ENCODE peak calls at places on chromosomes 16 and 17, in eight cellular contexts. One of them, this sample, is unnamed.

GRCh38 chr16:53052519-53053501 is at the start of gene CHD9NB:
- DNase-seq in A172: peak
- DNase-seq in H7: no peak
- DNase-seq in NCI-H1105: peak
- DNase-seq in effector memory CD4-positive, alpha-beta T cell: no peak
- DNase-seq in activated naive CD4-positive, alpha-beta T cell treated with Interleukin-2 at 50 U/mL for 16 hours: no peak
- DNase-seq in activated naive CD8-positive, alpha-beta T cell treated with anti-CD3 and anti-CD28 coated beads, Interleukin-2, amount 50 U/mL, for 24 hours: no peak
- DNase-seq in left cardiac atrium: no peak
- DNase-seq in this sample: no peak

GRCh38 chr16:80369559-80369958 is 171.2 kb upstream of the DYNLRB2 start:
- DNase-seq in activated naive CD8-positive, alpha-beta T cell treated with anti-CD3 and anti-CD28 coated beads, Interleukin-2, amount 50 U/mL, for 24 hours: no peak
- DNase-seq in H7: peak
- DNase-seq in activated naive CD4-positive, alpha-beta T cell treated with Interleukin-2 at 50 U/mL for 16 hours: no peak
- DNase-seq in left cardiac atrium: peak
- DNase-seq in NCI-H1105: no peak
- DNase-seq in A172: peak
- DNase-seq in effector memory CD4-positive, alpha-beta T cell: no peak
- DNase-seq in this sample: peak

GRCh38 chr16:25177831-25178688 is 38.7 kb upstream of the AQP8 start:
- DNase-seq in H7: no peak
- DNase-seq in A172: no peak
- DNase-seq in activated naive CD8-positive, alpha-beta T cell treated with anti-CD3 and anti-CD28 coated beads, Interleukin-2, amount 50 U/mL, for 24 hours: no peak
- DNase-seq in activated naive CD4-positive, alpha-beta T cell treated with Interleukin-2 at 50 U/mL for 16 hours: no peak
- DNase-seq in NCI-H1105: no peak
- DNase-seq in left cardiac atrium: no peak
- DNase-seq in effector memory CD4-positive, alpha-beta T cell: no peak
- DNase-seq in this sample: no peak

GRCh38 chr16:67246081-67246944 is 968 bp downstream of the FHOD1 start:
- DNase-seq in left cardiac atrium: peak
- DNase-seq in NCI-H1105: peak
- DNase-seq in activated naive CD4-positive, alpha-beta T cell treated with Interleukin-2 at 50 U/mL for 16 hours: peak
- DNase-seq in H7: peak
- DNase-seq in effector memory CD4-positive, alpha-beta T cell: peak
- DNase-seq in activated naive CD8-positive, alpha-beta T cell treated with anti-CD3 and anti-CD28 coated beads, Interleukin-2, amount 50 U/mL, for 24 hours: peak
- DNase-seq in A172: peak
- DNase-seq in this sample: peak

GRCh38 chr16:23663918-23664317 is 14.8 kb upstream of the PLK1 start:
- DNase-seq in A172: no peak
- DNase-seq in NCI-H1105: no peak
- DNase-seq in H7: no peak
- DNase-seq in effector memory CD4-positive, alpha-beta T cell: no peak
- DNase-seq in activated naive CD8-positive, alpha-beta T cell treated with anti-CD3 and anti-CD28 coated beads, Interleukin-2, amount 50 U/mL, for 24 hours: no peak
- DNase-seq in left cardiac atrium: no peak
- DNase-seq in activated naive CD4-positive, alpha-beta T cell treated with Interleukin-2 at 50 U/mL for 16 hours: no peak
- DNase-seq in this sample: no peak

GRCh38 chr16:70804153-70804728 is 3.3 kb upstream of the VAC14 start:
- DNase-seq in effector memory CD4-positive, alpha-beta T cell: no peak
- DNase-seq in NCI-H1105: no peak
- DNase-seq in activated naive CD4-positive, alpha-beta T cell treated with Interleukin-2 at 50 U/mL for 16 hours: no peak
- DNase-seq in left cardiac atrium: no peak
- DNase-seq in H7: no peak
- DNase-seq in A172: peak
- DNase-seq in activated naive CD8-positive, alpha-beta T cell treated with anti-CD3 and anti-CD28 coated beads, Interleukin-2, amount 50 U/mL, for 24 hours: no peak
- DNase-seq in this sample: no peak

GRCh38 chr17:9529033-9529748 is 46.4 kb downstream of the STX8 start:
- DNase-seq in effector memory CD4-positive, alpha-beta T cell: no peak
- DNase-seq in activated naive CD8-positive, alpha-beta T cell treated with anti-CD3 and anti-CD28 coated beads, Interleukin-2, amount 50 U/mL, for 24 hours: no peak
- DNase-seq in activated naive CD4-positive, alpha-beta T cell treated with Interleukin-2 at 50 U/mL for 16 hours: no peak
- DNase-seq in left cardiac atrium: no peak
- DNase-seq in A172: peak
- DNase-seq in NCI-H1105: no peak
- DNase-seq in H7: peak
- DNase-seq in this sample: peak

GRCh38 chr16:73396556-73396955 is 348.6 kb upstream of the ZFHX3 start:
- DNase-seq in effector memory CD4-positive, alpha-beta T cell: no peak
- DNase-seq in NCI-H1105: no peak
- DNase-seq in H7: no peak
- DNase-seq in activated naive CD8-positive, alpha-beta T cell treated with anti-CD3 and anti-CD28 coated beads, Interleukin-2, amount 50 U/mL, for 24 hours: no peak
- DNase-seq in left cardiac atrium: no peak
- DNase-seq in activated naive CD4-positive, alpha-beta T cell treated with Interleukin-2 at 50 U/mL for 16 hours: no peak
- DNase-seq in A172: no peak
- DNase-seq in this sample: no peak

GRCh38 chr16:17302213-17302612 is 168.5 kb downstream of the XYLT1 start:
- DNase-seq in NCI-H1105: no peak
- DNase-seq in A172: no peak
- DNase-seq in activated naive CD8-positive, alpha-beta T cell treated with anti-CD3 and anti-CD28 coated beads, Interleukin-2, amount 50 U/mL, for 24 hours: no peak
- DNase-seq in H7: no peak
- DNase-seq in left cardiac atrium: no peak
- DNase-seq in effector memory CD4-positive, alpha-beta T cell: no peak
- DNase-seq in activated naive CD4-positive, alpha-beta T cell treated with Interleukin-2 at 50 U/mL for 16 hours: no peak
- DNase-seq in this sample: no peak

GRCh38 chr16:25018972-25019617 is 3.9 kb upstream of the ARHGAP17 start:
- DNase-seq in activated naive CD8-positive, alpha-beta T cell treated with anti-CD3 and anti-CD28 coated beads, Interleukin-2, amount 50 U/mL, for 24 hours: no peak
- DNase-seq in left cardiac atrium: no peak
- DNase-seq in H7: no peak
- DNase-seq in NCI-H1105: no peak
- DNase-seq in activated naive CD4-positive, alpha-beta T cell treated with Interleukin-2 at 50 U/mL for 16 hours: no peak
- DNase-seq in A172: no peak
- DNase-seq in effector memory CD4-positive, alpha-beta T cell: no peak
- DNase-seq in this sample: no peak

GRCh38 chr16:69083306-69083941 is 22.0 kb upstream of the HAS3 start:
- DNase-seq in activated naive CD8-positive, alpha-beta T cell treated with anti-CD3 and anti-CD28 coated beads, Interleukin-2, amount 50 U/mL, for 24 hours: no peak
- DNase-seq in left cardiac atrium: no peak
- DNase-seq in activated naive CD4-positive, alpha-beta T cell treated with Interleukin-2 at 50 U/mL for 16 hours: no peak
- DNase-seq in H7: peak
- DNase-seq in NCI-H1105: no peak
- DNase-seq in A172: no peak
- DNase-seq in effector memory CD4-positive, alpha-beta T cell: no peak
- DNase-seq in this sample: no peak

GRCh38 chr17:15914400-15915165 is 30.3 kb upstream of the ADORA2B start:
- DNase-seq in effector memory CD4-positive, alpha-beta T cell: no peak
- DNase-seq in activated naive CD4-positive, alpha-beta T cell treated with Interleukin-2 at 50 U/mL for 16 hours: no peak
- DNase-seq in H7: no peak
- DNase-seq in activated naive CD8-positive, alpha-beta T cell treated with anti-CD3 and anti-CD28 coated beads, Interleukin-2, amount 50 U/mL, for 24 hours: no peak
- DNase-seq in left cardiac atrium: no peak
- DNase-seq in A172: peak
- DNase-seq in NCI-H1105: no peak
- DNase-seq in this sample: no peak

GRCh38 chr16:49489686-49490320 is 116.2 kb downstream of the C16orf78 start:
- DNase-seq in effector memory CD4-positive, alpha-beta T cell: no peak
- DNase-seq in activated naive CD8-positive, alpha-beta T cell treated with anti-CD3 and anti-CD28 coated beads, Interleukin-2, amount 50 U/mL, for 24 hours: no peak
- DNase-seq in activated naive CD4-positive, alpha-beta T cell treated with Interleukin-2 at 50 U/mL for 16 hours: no peak
- DNase-seq in H7: no peak
- DNase-seq in NCI-H1105: peak
- DNase-seq in A172: no peak
- DNase-seq in left cardiac atrium: no peak
- DNase-seq in this sample: no peak

GRCh38 chr17:5557485-5557884 is 26.8 kb downstream of the NLRP1 start:
- DNase-seq in effector memory CD4-positive, alpha-beta T cell: no peak
- DNase-seq in activated naive CD4-positive, alpha-beta T cell treated with Interleukin-2 at 50 U/mL for 16 hours: no peak
- DNase-seq in left cardiac atrium: no peak
- DNase-seq in activated naive CD8-positive, alpha-beta T cell treated with anti-CD3 and anti-CD28 coated beads, Interleukin-2, amount 50 U/mL, for 24 hours: no peak
- DNase-seq in A172: no peak
- DNase-seq in NCI-H1105: no peak
- DNase-seq in H7: no peak
- DNase-seq in this sample: no peak

GRCh38 chr16:75074920-75075687 is 41.5 kb downstream of the LDHD start:
- DNase-seq in NCI-H1105: no peak
- DNase-seq in activated naive CD8-positive, alpha-beta T cell treated with anti-CD3 and anti-CD28 coated beads, Interleukin-2, amount 50 U/mL, for 24 hours: peak
- DNase-seq in effector memory CD4-positive, alpha-beta T cell: peak
- DNase-seq in H7: no peak
- DNase-seq in activated naive CD4-positive, alpha-beta T cell treated with Interleukin-2 at 50 U/mL for 16 hours: peak
- DNase-seq in left cardiac atrium: peak
- DNase-seq in A172: no peak
- DNase-seq in this sample: no peak